ENCODE peak calls at places on chromosome 6, in nine cellular contexts. K is choroid plexus epithelial cell, B is Peyer's patch, E is ovary, Z is endothelial cell of umbilical vein, A is omental fat pad, R is left lung, M is HFFc6, V is fibroblast of lung. J is an unnamed sample.

GRCh38 chr6:39088331-39088730 is 26.7 kb downstream of the SAYSD1 start:
- DNase-seq in A (no peak), Z (peak; percentile 37), E (no peak), R (peak; percentile 44), K (peak; percentile 70), B (no peak), V (peak; percentile 54), M (peak; percentile 57), J (peak; percentile 15)

GRCh38 chr6:2020909-2021308 is 224.5 kb downstream of the GMDS start:
- DNase-seq in Z (peak; percentile 66), M (peak; percentile 52), V (peak; percentile 69), A (no peak), R (no peak), E (no peak), K (peak; percentile 77), B (no peak), J (peak; percentile 79)

GRCh38 chr6:3965071-3965718 is 113.7 kb downstream of the FAM217A start:
- DNase-seq in B (no peak), A (no peak), K (no peak), Z (peak; percentile 70), M (no peak), R (no peak), E (no peak), V (peak; percentile 50), J (peak; percentile 10)

GRCh38 chr6:159252955-159253508 is 83.8 kb downstream of the FNDC1 start:
- DNase-seq in R (no peak), A (no peak), B (no peak), V (peak; percentile 81), M (peak; percentile 52), Z (no peak), E (no peak), K (peak; percentile 74), J (no peak)

GRCh38 chr6:142764306-142764705 is 180.7 kb downstream of the HIVEP2 start:
- DNase-seq in R (no peak), V (peak; percentile 42), E (no peak), A (no peak), Z (no peak), K (peak; percentile 9), M (no peak), B (no peak), J (no peak)

GRCh38 chr6:52164319-52165094 is 21.7 kb upstream of the IL17A start:
- DNase-seq in B (no peak), R (no peak), M (no peak), Z (no peak), V (no peak), K (no peak), E (no peak), A (no peak), J (no peak)

GRCh38 chr6:9409126-9409525 is 973.8 kb upstream of the SLC35B3 start:
- DNase-seq in R (no peak), E (no peak), K (no peak), Z (no peak), B (no peak), A (no peak), M (no peak), V (no peak), J (no peak)

GRCh38 chr6:9100869-9101575 is 665.7 kb upstream of the SLC35B3 start:
- DNase-seq in K (no peak), Z (no peak), B (no peak), M (no peak), R (no peak), V (no peak), E (no peak), A (no peak), J (no peak)

GRCh38 chr6:112021911-112022310 is 32.0 kb upstream of the CCN6 start:
- DNase-seq in B (no peak), Z (no peak), V (no peak), A (no peak), E (no peak), K (no peak), R (no peak), M (no peak), J (no peak)

DNA sequence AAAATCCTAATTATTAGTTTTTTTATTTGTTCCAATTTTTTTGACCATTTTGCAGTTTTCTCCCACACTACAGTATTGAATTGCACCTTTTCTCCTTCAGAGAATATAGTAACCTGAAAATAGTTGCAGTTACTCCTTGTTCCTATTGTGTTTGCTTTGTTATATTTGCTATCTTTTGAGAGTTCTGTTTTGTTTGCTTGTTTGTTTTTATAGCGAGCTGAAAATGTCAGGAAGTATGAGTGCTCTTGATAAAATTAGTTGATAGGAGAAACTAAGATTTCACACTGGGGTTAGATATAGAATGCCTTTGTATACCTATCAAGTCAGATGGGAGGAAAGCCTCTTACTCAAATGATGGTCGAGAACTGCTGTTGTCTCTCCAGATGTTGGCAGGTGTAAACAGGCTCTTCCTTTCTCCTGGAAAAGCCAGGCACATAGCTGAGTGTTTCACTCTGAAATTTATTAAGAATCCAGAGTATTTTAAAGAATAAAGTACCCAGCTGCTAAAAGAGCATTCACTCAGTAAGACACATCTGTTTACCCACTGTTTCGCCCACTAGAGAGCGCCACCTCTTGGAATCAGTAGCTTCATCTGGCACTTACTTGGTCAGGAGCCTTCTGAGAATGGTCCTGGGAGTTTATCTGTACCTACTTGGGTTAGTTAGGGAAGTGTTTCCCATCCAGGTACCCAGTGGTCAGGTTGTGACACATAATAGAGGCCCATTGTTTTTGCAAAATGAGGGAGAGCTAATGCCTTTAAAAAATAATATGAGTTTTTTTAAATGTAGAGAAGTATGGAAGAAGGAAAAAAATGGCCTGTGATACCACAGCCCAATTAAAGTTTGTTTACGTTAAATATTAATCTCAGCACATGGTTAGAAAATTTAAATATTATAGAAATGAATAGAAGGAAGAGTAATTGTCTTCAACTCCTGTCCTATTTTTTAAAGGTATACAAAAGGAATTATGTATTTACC is 11.2 kb downstream of the NT5DC1 start:
- DNase-seq in B (peak; percentile 76), M (peak; percentile 53), R (no peak), E (no peak), A (no peak), Z (peak; percentile 46), K (peak; percentile 80), V (peak; percentile 35), J (no peak)
- TF ChIP-seq CTCF in B (peak; percentile 59), M (peak; percentile 84), R (peak; percentile 18), E (no peak), A (no peak), Z (peak; percentile 69), K (peak; percentile 82), V (peak; percentile 58), J (peak; percentile 56)

GRCh38 chr6:45829873-45830272 is 185.8 kb downstream of the CLIC5 start:
- DNase-seq in K (no peak), B (no peak), M (no peak), V (no peak), E (no peak), R (no peak), Z (no peak), A (no peak), J (no peak)
- TF ChIP-seq CTCF in K (no peak), B (no peak), M (no peak), V (no peak), E (no peak), R (no peak), Z (no peak), A (no peak), J (no peak)

GRCh38 chr6:41097467-41098090 is 24.8 kb downstream of the NFYA start:
- DNase-seq in M (peak; percentile 65), V (peak; percentile 87), B (no peak), Z (peak; percentile 80), E (no peak), K (peak; percentile 87), A (no peak), R (no peak), J (no peak)
- TF ChIP-seq CTCF in M (no peak), V (no peak), B (no peak), Z (no peak), E (no peak), K (peak; percentile 36), A (no peak), R (no peak), J (no peak)

GRCh38 chr6:90111387-90111786 is 185.3 kb downstream of the BACH2 start:
- DNase-seq in E (no peak), V (no peak), R (no peak), K (no peak), Z (no peak), B (no peak), M (no peak), A (no peak), J (no peak)
- TF ChIP-seq CTCF in E (no peak), V (no peak), R (no peak), K (no peak), Z (no peak), B (no peak), M (no peak), A (no peak), J (no peak)

J was measured in AG09319.